ENCODE peak calls at places on chromosomes 6 and 20, in six cellular contexts. B, X, V, K, G and T are unnamed samples.

GRCh38 chr6:133555726-133556125 is 314.6 kb downstream of the EYA4 start:
- DNase-seq in K (no peak), V (no peak), G (no peak), B (no peak), X (no peak), T (no peak)

GRCh38 chr6:136791296-136792065 is 796 bp downstream of the MAP3K5 start:
- DNase-seq in G (no peak), K (peak), V (peak), X (peak), B (no peak), T (peak)

GRCh38 chr6:31495580-31495979 is 2.4 kb upstream of the MICB start:
- DNase-seq in X (no peak), V (peak), G (no peak), K (no peak), B (no peak), T (no peak)

GRCh38 chr20:43974665-43975064 is 60.0 kb downstream of the TOX2 start:
- DNase-seq in X (no peak), K (no peak), B (no peak), G (no peak), V (no peak), T (no peak)

GRCh38 chr6:111727798-111728197 is 122.1 kb upstream of the TRAF3IP2 start:
- DNase-seq in G (peak), X (no peak), V (peak), B (no peak), K (no peak), T (no peak)

GRCh38 chr20:62162765-62163484 is 19.4 kb downstream of the SS18L1 start:
- DNase-seq in K (no peak), B (no peak), V (no peak), X (no peak), G (no peak), T (no peak)

GRCh38 chr20:50317644-50318043 is 127.0 kb downstream of the CEBPB start:
- DNase-seq in V (no peak), K (peak), B (no peak), G (no peak), X (no peak), T (no peak)

GRCh38 chr6:138377844-138378243 is at the start of gene SMIM28:
- DNase-seq in X (no peak), V (no peak), G (no peak), K (peak), B (peak), T (no peak)

GRCh38 chr20:51195419-51195901 is 172.6 kb upstream of the KCNG1 start:
- DNase-seq in X (no peak), V (peak), B (no peak), K (no peak), G (no peak), T (no peak)

GRCh38 chr6:151399679-151400078 is 8.3 kb upstream of the ZBTB2 start:
- DNase-seq in X (no peak), K (no peak), B (no peak), G (no peak), V (no peak), T (no peak)

GRCh38 chr6:80182291-80182690 is 75.8 kb downstream of the BCKDHB start:
- DNase-seq in K (no peak), B (no peak), X (no peak), V (peak), G (no peak), T (no peak)

GRCh38 chr6:30801950-30802349 is 57.6 kb upstream of the IER3 start:
- DNase-seq in B (no peak), X (no peak), K (no peak), V (no peak), G (no peak), T (no peak)

GRCh38 chr20:6835609-6836008 is 68.1 kb downstream of the BMP2 start:
- DNase-seq in K (no peak), G (no peak), X (no peak), B (no peak), V (no peak), T (no peak)

GRCh38 chr6:111088668-111089003 is 1.3 kb downstream of the SLC16A10 start:
- DNase-seq in V (no peak), X (no peak), K (no peak), G (no peak), B (no peak), T (no peak)

GRCh38 chr6:145015739-145016558 is 719.4 kb downstream of the EPM2A start:
- DNase-seq in K (no peak), X (no peak), V (peak), G (no peak), B (no peak), T (no peak)

GRCh38 chr6:55901765-55902164 is 26.4 kb upstream of the BMP5 start:
- DNase-seq in K (no peak), B (no peak), V (no peak), G (no peak), X (no peak), T (no peak)

GRCh38 chr6:111707773-111708172 is 102.1 kb upstream of the TRAF3IP2 start:
- DNase-seq in G (no peak), K (no peak), X (no peak), V (no peak), B (peak), T (no peak)

GRCh38 chr6:109977791-109978173 is 329 bp upstream of the GPR6 start:
- DNase-seq in K (no peak), B (no peak), V (no peak), X (no peak), G (no peak), T (no peak)

GRCh38 chr6:113903666-113904330 is 46.7 kb downstream of the MARCKS start:
- DNase-seq in V (peak), G (no peak), X (no peak), K (peak), B (peak), T (no peak)

GRCh38 chr20:24773751-24774201 is 175.3 kb upstream of the CST7 start:
- DNase-seq in V (peak), B (no peak), G (no peak), X (no peak), K (no peak), T (no peak)

GRCh38 chr6:149403534-149403933 is 3.5 kb downstream of the SUMO4 start:
- DNase-seq in V (no peak), K (no peak), B (no peak), G (no peak), X (no peak), T (no peak)

GRCh38 chr20:22684072-22684762 is 99.8 kb upstream of the FOXA2 start:
- DNase-seq in G (peak), V (peak), B (peak), X (no peak), K (peak), T (no peak)